ENCODE peak calls at places on chromosomes 4 and X, in seven cellular contexts. I is stimulated activated CD8-positive, alpha-beta memory T cell treated with anti-CD3 and anti-CD28 coated beads, Interleukin-4, amount 100 ng/mL, for 4 hours; D is T-helper 2 cell; O is activated CD4-positive, alpha-beta T cell treated with anti-CD3 and anti-CD28 coated beads, Interleukin-2, amount 10 ng/mL, durations not matched to agents 7 days and 5 days; L is activated T-cell treated with anti-CD3 and anti-CD28 coated beads, Interleukin-2, amount 50 U/mL, for 48 hours; E is MM.1S; H is GM10248. Z is an unnamed sample.

GRCh38 chrX:39725928-39726619 is 371.7 kb downstream of the BCOR start:
- DNase-seq in H (no peak), D (no peak), O (no peak), I (no peak), E (no peak), L (no peak), Z (no peak)

GRCh38 chrX:22987452-22987851 is 12.3 kb upstream of the DDX53 start:
- DNase-seq in I (no peak), E (no peak), H (no peak), L (no peak), D (no peak), O (no peak), Z (no peak)

GRCh38 chr4:25926473-25926872 is 12.5 kb downstream of the SMIM20 start:
- DNase-seq in E (peak; percentile 43), H (no peak), I (no peak), L (no peak), D (no peak), O (no peak), Z (peak; percentile 16)

GRCh38 chr4:80138556-80139538 is 58.5 kb upstream of the PRDM8 start:
- DNase-seq in L (peak; percentile 59), O (peak; percentile 73), D (peak; percentile 36), H (peak; percentile 7), E (peak; percentile 75), I (no peak), Z (peak; percentile 61)

GRCh38 chrX:16870861-16871584 is 861 bp upstream of the RBBP7 start:
- DNase-seq in E (no peak), H (no peak), O (no peak), D (no peak), L (no peak), I (no peak), Z (no peak)

GRCh38 chr4:188201851-188202250 is 62.6 kb downstream of the TRIML1 start:
- DNase-seq in H (no peak), I (no peak), O (no peak), D (no peak), E (no peak), L (no peak), Z (no peak)

GRCh38 chr4:26713563-26714145 is 129.8 kb downstream of the TBC1D19 start:
- DNase-seq in D (no peak), L (no peak), E (no peak), H (no peak), I (no peak), O (no peak), Z (no peak)

GRCh38 chr4:133776961-133777360 is 424.6 kb downstream of the PABPC4L start:
- DNase-seq in L (no peak), E (no peak), H (no peak), D (no peak), O (no peak), I (no peak), Z (no peak)

GRCh38 chrX:107715331-107716044 is 60.1 kb downstream of the TSC22D3 start:
- DNase-seq in O (peak; percentile 16), D (peak; percentile 13), I (no peak), H (no peak), E (no peak), L (no peak), Z (peak; percentile 49)